ENCODE peak calls at places on chromosomes 7 and 10, in four cellular contexts. Y, M, V and C are unnamed samples.

GRCh38 chr10:75956624-75957023 is 525.2 kb downstream of the LRMDA start:
- DNase-seq in Y (no peak), V (no peak), M (no peak), C (no peak)

GRCh38 chr7:94177441-94177840 is 173.3 kb upstream of the BET1 start:
- DNase-seq in Y (no peak), M (no peak), V (no peak), C (no peak)

GRCh38 chr10:125163803-125164202 is 3.4 kb upstream of the CTBP2 start:
- DNase-seq in M (no peak), V (no peak), Y (no peak), C (no peak)

GRCh38 chr10:15253951-15254807 is 85.7 kb upstream of the NMT2 start:
- DNase-seq in V (no peak), Y (no peak), M (no peak), C (no peak)

GRCh38 chr7:30735631-30736030 is 16.3 kb upstream of the INMT start:
- DNase-seq in Y (no peak), M (no peak), V (no peak), C (no peak)

GRCh38 chr7:116490351-116490750 is 9.2 kb upstream of the CAV2 start:
- DNase-seq in V (no peak), Y (no peak), M (no peak), C (no peak)

GRCh38 chr7:24706211-24707165 is 50.8 kb downstream of the GSDME start:
- DNase-seq in Y (no peak), M (no peak), V (no peak), C (no peak)

GRCh38 chr7:12685550-12685949 is 1.9 kb upstream of the ARL4A start:
- DNase-seq in V (peak; percentile 80), Y (peak; percentile 40), M (peak; percentile 51), C (peak; percentile 50)

GRCh38 chr7:54559401-54559800 is 17.2 kb downstream of the VSTM2A start:
- DNase-seq in Y (no peak), M (no peak), V (no peak), C (no peak)

GRCh38 chr10:75117996-75118395 is 6.5 kb downstream of the SAMD8 start:
- DNase-seq in Y (no peak), M (no peak), V (no peak), C (no peak)

GRCh38 chr10:20890009-20890408 is 7.1 kb downstream of the NEBL start:
- DNase-seq in V (peak; percentile 21), Y (no peak), M (peak; percentile 56), C (no peak)

GRCh38 chr7:111476586-111477293 is 85.6 kb downstream of the IMMP2L start:
- DNase-seq in V (no peak), M (no peak), Y (no peak), C (no peak)

GRCh38 chr10:126252884-126253612 is 135.2 kb downstream of the ADAM12 start:
- DNase-seq in Y (no peak), V (no peak), M (peak; percentile 94), C (peak; percentile 72)

GRCh38 chr10:44316187-44316921 is 68.5 kb downstream of the CXCL12 start:
- DNase-seq in Y (no peak), V (no peak), M (no peak), C (no peak)